ENCODE peak calls at places on chromosomes 5 and 9, in five cellular contexts. One of them, this sample, is unnamed.

GRCh38 chr5:175464414-175465233 is 13.7 kb upstream of the SFXN1 start:
- DNase-seq in AG09309: no peak
- DNase-seq in epithelial cell of esophagus: peak; percentile 66
- DNase-seq in NT2/D1: no peak
- DNase-seq in sigmoid colon: no peak
- DNase-seq in this sample: peak; percentile 71

GRCh38 chr5:74851684-74852353 is 14.4 kb downstream of the FAM169A start:
- DNase-seq in sigmoid colon: no peak
- DNase-seq in epithelial cell of esophagus: peak; percentile 52
- DNase-seq in NT2/D1: no peak
- DNase-seq in AG09309: peak; percentile 18
- DNase-seq in this sample: peak; percentile 26

GRCh38 chr5:90191352-90192045 is 218.1 kb downstream of the CETN3 start:
- DNase-seq in epithelial cell of esophagus: no peak
- DNase-seq in NT2/D1: no peak
- DNase-seq in AG09309: no peak
- DNase-seq in sigmoid colon: no peak
- DNase-seq in this sample: no peak

GRCh38 chr9:119284118-119284517 is 85.1 kb downstream of the BRINP1 start:
- DNase-seq in NT2/D1: no peak
- DNase-seq in epithelial cell of esophagus: no peak
- DNase-seq in AG09309: no peak
- DNase-seq in sigmoid colon: no peak
- DNase-seq in this sample: no peak

GRCh38 chr9:92709954-92710353 is 40.0 kb upstream of the IPPK start:
- DNase-seq in sigmoid colon: no peak
- DNase-seq in epithelial cell of esophagus: no peak
- DNase-seq in NT2/D1: no peak
- DNase-seq in AG09309: no peak
- DNase-seq in this sample: no peak

GRCh38 chr5:159886312-159886711 is 30.0 kb upstream of the ADRA1B start:
- DNase-seq in NT2/D1: no peak
- DNase-seq in epithelial cell of esophagus: no peak
- DNase-seq in AG09309: no peak
- DNase-seq in sigmoid colon: no peak
- DNase-seq in this sample: no peak

GRCh38 chr5:143110591-143110990 is 292.9 kb downstream of the NR3C1 start:
- DNase-seq in AG09309: no peak
- DNase-seq in sigmoid colon: no peak
- DNase-seq in epithelial cell of esophagus: peak; percentile 21
- DNase-seq in NT2/D1: no peak
- DNase-seq in this sample: no peak

GRCh38 chr5:172902497-172903472 is 56.4 kb upstream of the RPL26L1 start:
- DNase-seq in AG09309: peak; percentile 92
- DNase-seq in sigmoid colon: peak; percentile 97
- DNase-seq in epithelial cell of esophagus: peak; percentile 66
- DNase-seq in NT2/D1: no peak
- DNase-seq in this sample: peak; percentile 73

GRCh38 chr9:88372103-88372694 is 16.0 kb upstream of the SPIN1 start:
- DNase-seq in sigmoid colon: no peak
- DNase-seq in NT2/D1: no peak
- DNase-seq in epithelial cell of esophagus: no peak
- DNase-seq in AG09309: no peak
- DNase-seq in this sample: peak; percentile 35

GRCh38 chr9:128716581-128717254 is 7.2 kb downstream of the ZDHHC12 start:
- DNase-seq in NT2/D1: no peak
- DNase-seq in epithelial cell of esophagus: no peak
- DNase-seq in AG09309: no peak
- DNase-seq in sigmoid colon: no peak
- DNase-seq in this sample: no peak

GRCh38 chr9:3473402-3473801 is 52.4 kb downstream of the RFX3 start:
- DNase-seq in NT2/D1: no peak
- DNase-seq in AG09309: no peak
- DNase-seq in epithelial cell of esophagus: no peak
- DNase-seq in sigmoid colon: no peak
- DNase-seq in this sample: no peak

GRCh38 chr5:168713051-168713450 is 133.9 kb upstream of the PANK3 start:
- DNase-seq in AG09309: no peak
- DNase-seq in NT2/D1: no peak
- DNase-seq in sigmoid colon: no peak
- DNase-seq in epithelial cell of esophagus: peak; percentile 49
- DNase-seq in this sample: no peak

GRCh38 chr5:96516631-96517071 is 83.6 kb upstream of the PCSK1 start:
- DNase-seq in NT2/D1: no peak
- DNase-seq in AG09309: no peak
- DNase-seq in sigmoid colon: no peak
- DNase-seq in epithelial cell of esophagus: no peak
- DNase-seq in this sample: no peak

GRCh38 chr5:126178521-126178920 is 244.7 kb upstream of the GRAMD2B start:
- DNase-seq in AG09309: no peak
- DNase-seq in NT2/D1: no peak
- DNase-seq in sigmoid colon: no peak
- DNase-seq in epithelial cell of esophagus: no peak
- DNase-seq in this sample: no peak

GRCh38 chr9:81613002-81613750 is 76.2 kb downstream of the TLE1 start:
- DNase-seq in epithelial cell of esophagus: no peak
- DNase-seq in NT2/D1: no peak
- DNase-seq in sigmoid colon: peak; percentile 92
- DNase-seq in AG09309: peak; percentile 46
- DNase-seq in this sample: no peak

DNA sequence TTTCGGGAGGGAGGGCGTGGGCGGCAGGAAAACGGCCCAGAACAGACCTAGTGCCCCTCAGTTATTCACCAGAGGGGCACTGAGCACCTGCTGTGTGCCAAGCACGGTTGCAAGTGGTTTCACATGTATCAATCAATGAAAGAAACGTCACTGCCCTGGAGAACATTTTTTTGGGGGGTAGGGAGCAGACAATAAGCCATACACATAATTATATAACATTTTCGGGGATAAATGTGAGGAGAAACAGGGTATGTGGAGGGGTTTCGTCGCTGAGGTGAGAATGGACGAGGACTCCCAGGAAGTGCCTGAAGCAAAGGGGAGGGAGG is 444 bp upstream of the ZNF354A start:
- DNase-seq in sigmoid colon: no peak
- DNase-seq in NT2/D1: no peak
- DNase-seq in epithelial cell of esophagus: peak; percentile 36
- DNase-seq in AG09309: no peak
- DNase-seq in this sample: peak; percentile 25
- H3K4me3 ChIP-seq in sigmoid colon: peak overlapping the region; percentile 88
- H3K4me3 ChIP-seq in NT2/D1: no peak overlapping the region
- H3K4me3 ChIP-seq in epithelial cell of esophagus: peak overlapping the region; percentile 28
- H3K4me3 ChIP-seq in AG09309: peak overlapping the region; percentile 1
- H3K4me3 ChIP-seq in this sample: peak overlapping the region; percentile 86

DNA sequence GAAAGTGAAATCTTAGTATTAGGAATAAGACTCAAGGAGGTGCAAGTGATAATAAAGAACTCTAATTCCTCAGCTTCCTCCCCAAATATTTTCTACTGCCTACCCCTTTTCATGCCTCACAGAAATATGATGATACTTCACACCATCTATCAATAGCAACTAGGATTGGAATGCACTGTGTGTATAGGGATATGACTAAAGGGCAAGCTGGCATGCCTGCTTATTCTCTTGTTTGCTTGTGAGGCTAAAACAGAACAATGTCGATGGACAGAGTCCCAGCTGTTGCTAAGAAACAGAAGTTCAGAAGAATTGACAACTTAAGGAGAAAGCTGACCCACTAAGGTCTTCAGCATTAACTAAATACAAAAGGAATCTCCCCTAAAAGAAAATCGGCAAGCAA is 9.7 kb upstream of the CHD1 start:
- DNase-seq in epithelial cell of esophagus: peak; percentile 42
- DNase-seq in sigmoid colon: no peak
- DNase-seq in AG09309: no peak
- DNase-seq in NT2/D1: no peak
- DNase-seq in this sample: peak; percentile 68
- H3K4me3 ChIP-seq in epithelial cell of esophagus: no peak overlapping the region
- H3K4me3 ChIP-seq in sigmoid colon: no peak overlapping the region
- H3K4me3 ChIP-seq in AG09309: no peak overlapping the region
- H3K4me3 ChIP-seq in NT2/D1: no peak overlapping the region
- H3K4me3 ChIP-seq in this sample: no peak overlapping the region

GRCh38 chr5:52582313-52582712 is 205.4 kb upstream of the ITGA1 start:
- DNase-seq in epithelial cell of esophagus: no peak
- DNase-seq in sigmoid colon: no peak
- DNase-seq in AG09309: no peak
- DNase-seq in NT2/D1: no peak
- DNase-seq in this sample: peak; percentile 6
- H3K4me3 ChIP-seq in epithelial cell of esophagus: no peak overlapping the region
- H3K4me3 ChIP-seq in sigmoid colon: no peak overlapping the region
- H3K4me3 ChIP-seq in AG09309: no peak overlapping the region
- H3K4me3 ChIP-seq in NT2/D1: no peak overlapping the region
- H3K4me3 ChIP-seq in this sample: no peak overlapping the region

GRCh38 chr5:34717426-34718327 is 61.5 kb downstream of the RAI14 start:
- DNase-seq in epithelial cell of esophagus: peak; percentile 53
- DNase-seq in AG09309: peak; percentile 95
- DNase-seq in sigmoid colon: no peak
- DNase-seq in NT2/D1: peak; percentile 79
- DNase-seq in this sample: peak; percentile 97
- H3K4me3 ChIP-seq in epithelial cell of esophagus: no peak overlapping the region
- H3K4me3 ChIP-seq in AG09309: no peak overlapping the region
- H3K4me3 ChIP-seq in sigmoid colon: no peak overlapping the region
- H3K4me3 ChIP-seq in NT2/D1: no peak overlapping the region
- H3K4me3 ChIP-seq in this sample: peak overlapping the region; percentile 48

GRCh38 chr5:123916331-123917121 is 404.5 kb downstream of the CSNK1G3 start:
- DNase-seq in sigmoid colon: no peak
- DNase-seq in AG09309: peak; percentile 83
- DNase-seq in NT2/D1: no peak
- DNase-seq in epithelial cell of esophagus: peak; percentile 53
- DNase-seq in this sample: peak; percentile 53
- H3K4me3 ChIP-seq in sigmoid colon: no peak overlapping the region
- H3K4me3 ChIP-seq in AG09309: no peak overlapping the region
- H3K4me3 ChIP-seq in NT2/D1: no peak overlapping the region
- H3K4me3 ChIP-seq in epithelial cell of esophagus: no peak overlapping the region
- H3K4me3 ChIP-seq in this sample: no peak overlapping the region

GRCh38 chr5:34598177-34598794 is 57.8 kb upstream of the RAI14 start:
- DNase-seq in NT2/D1: no peak
- DNase-seq in AG09309: peak; percentile 78
- DNase-seq in epithelial cell of esophagus: peak; percentile 92
- DNase-seq in sigmoid colon: no peak
- DNase-seq in this sample: peak; percentile 93

GRCh38 chr5:34599471-34600117 is 56.5 kb upstream of the RAI14 start:
- DNase-seq in sigmoid colon: no peak
- DNase-seq in AG09309: no peak
- DNase-seq in NT2/D1: no peak
- DNase-seq in epithelial cell of esophagus: peak; percentile 18
- DNase-seq in this sample: peak; percentile 34

GRCh38 chr5:34600118-34600493 is 56.0 kb upstream of the RAI14 start:
- DNase-seq in NT2/D1: no peak
- DNase-seq in epithelial cell of esophagus: no peak
- DNase-seq in AG09309: no peak
- DNase-seq in sigmoid colon: no peak
- DNase-seq in this sample: no peak

GRCh38 chr5:34591723-34592122 is 64.4 kb upstream of the RAI14 start:
- DNase-seq in NT2/D1: no peak
- DNase-seq in sigmoid colon: no peak
- DNase-seq in AG09309: no peak
- DNase-seq in epithelial cell of esophagus: no peak
- DNase-seq in this sample: no peak

DNA sequence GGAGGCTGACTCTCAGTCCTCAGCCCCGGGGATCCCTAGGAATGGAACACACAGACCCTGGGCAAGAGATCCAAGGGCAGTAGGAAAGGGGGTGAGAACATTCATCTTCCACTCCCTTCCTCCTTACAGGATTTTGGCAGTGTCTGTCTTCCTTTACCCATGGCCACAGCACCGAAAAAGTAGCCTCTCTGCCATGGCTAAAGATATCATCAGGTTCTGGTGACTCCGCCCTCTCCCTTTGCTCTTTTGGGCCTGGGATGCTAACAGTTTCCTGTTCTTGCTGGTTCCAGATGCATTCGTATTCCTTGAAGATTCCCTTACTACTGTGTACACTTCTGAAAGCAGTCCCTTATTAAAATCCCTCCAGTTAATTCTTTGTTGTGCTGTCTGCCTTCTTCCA is 59.1 kb upstream of the RAI14 start:
- DNase-seq in sigmoid colon: no peak
- DNase-seq in AG09309: no peak
- DNase-seq in NT2/D1: no peak
- DNase-seq in epithelial cell of esophagus: no peak
- DNase-seq in this sample: no peak
- H3K4me3 ChIP-seq in sigmoid colon: no peak overlapping the region
- H3K4me3 ChIP-seq in AG09309: no peak overlapping the region
- H3K4me3 ChIP-seq in NT2/D1: no peak overlapping the region
- H3K4me3 ChIP-seq in epithelial cell of esophagus: no peak overlapping the region
- H3K4me3 ChIP-seq in this sample: no peak overlapping the region

DNA sequence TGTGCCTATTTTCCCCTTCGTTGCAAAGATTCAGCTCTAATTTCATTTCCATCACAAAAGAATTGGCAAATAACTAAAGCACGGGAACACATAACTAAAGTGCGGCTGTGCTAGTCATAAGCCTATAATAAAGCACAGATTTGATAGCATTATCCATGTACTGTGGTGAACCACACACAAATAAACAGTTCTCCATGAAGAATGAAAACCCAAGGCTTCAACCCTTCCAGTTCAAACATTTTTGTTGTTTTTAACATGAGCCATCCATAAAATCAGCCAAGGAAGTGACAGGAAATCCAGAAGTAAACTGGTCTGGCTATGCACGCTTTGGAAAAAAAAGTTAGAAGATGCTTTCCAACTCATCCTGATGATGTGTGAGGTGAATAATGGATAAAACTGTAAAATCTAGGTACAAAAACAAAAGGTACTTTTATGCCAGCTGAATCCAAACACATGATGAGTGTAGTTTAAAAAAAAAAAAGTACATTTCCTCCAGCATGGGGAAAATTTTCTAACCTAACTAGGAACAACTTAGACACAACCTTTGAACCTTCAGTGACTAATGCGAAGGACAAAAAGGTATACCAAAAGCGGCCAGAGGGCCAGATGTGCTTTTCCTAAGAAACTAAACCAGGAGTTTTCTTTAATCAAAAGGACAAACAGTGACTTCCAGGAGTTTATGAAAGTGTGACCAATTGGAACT is 10.2 kb downstream of the ZNF608 start:
- DNase-seq in sigmoid colon: no peak
- DNase-seq in AG09309: peak; percentile 89
- DNase-seq in NT2/D1: no peak
- DNase-seq in epithelial cell of esophagus: no peak
- DNase-seq in this sample: no peak
- H3K4me3 ChIP-seq in sigmoid colon: no peak overlapping the region
- H3K4me3 ChIP-seq in AG09309: no peak overlapping the region
- H3K4me3 ChIP-seq in NT2/D1: no peak overlapping the region
- H3K4me3 ChIP-seq in epithelial cell of esophagus: no peak overlapping the region
- H3K4me3 ChIP-seq in this sample: no peak overlapping the region

GRCh38 chr9:127395491-127396252 is 1.3 kb upstream of the SLC2A8 start:
- DNase-seq in epithelial cell of esophagus: no peak
- DNase-seq in AG09309: no peak
- DNase-seq in sigmoid colon: no peak
- DNase-seq in NT2/D1: no peak
- DNase-seq in this sample: no peak
- H3K4me3 ChIP-seq in epithelial cell of esophagus: no peak overlapping the region
- H3K4me3 ChIP-seq in AG09309: no peak overlapping the region
- H3K4me3 ChIP-seq in sigmoid colon: peak overlapping the region; percentile 58
- H3K4me3 ChIP-seq in NT2/D1: peak overlapping the region; percentile 41
- H3K4me3 ChIP-seq in this sample: peak overlapping the region; percentile 71

This sample was measured in PC-3.